ENCODE peak calls at places on chromosomes 11 and 22, in four cellular contexts. G is heart left ventricle, J is choroid plexus epithelial cell, Q is spleen. W is an unnamed sample.

GRCh38 chr11:100789500-100789899 is 102.4 kb downstream of the ARHGAP42 start:
- DNase-seq in Q (no peak), J (no peak), G (peak; percentile 46), W (no peak)

GRCh38 chr22:30267382-30268302 is 991 bp upstream of the OSM start:
- DNase-seq in Q (peak; percentile 89), G (no peak), J (no peak), W (no peak)

GRCh38 chr11:69704508-69705245 is 855 bp upstream of the FGF19 start:
- DNase-seq in G (no peak), J (peak; percentile 20), Q (peak; percentile 48), W (no peak)

GRCh38 chr11:120929664-120930154 is 94.2 kb upstream of the TBCEL start:
- DNase-seq in J (peak; percentile 62), Q (no peak), G (peak; percentile 22), W (peak; percentile 75)

GRCh38 chr11:120186799-120187591 is 23.8 kb upstream of the OAF start:
- DNase-seq in J (no peak), Q (peak; percentile 59), G (peak; percentile 52), W (no peak)

GRCh38 chr11:17014321-17014773 is at the start of gene PLEKHA7:
- DNase-seq in J (no peak), G (no peak), Q (peak; percentile 68), W (no peak)

GRCh38 chr11:74085542-74085892 is 76.6 kb upstream of the UCP3 start:
- DNase-seq in J (peak; percentile 70), G (no peak), Q (no peak), W (no peak)

GRCh38 chr11:57515332-57516060 is at the start of gene SLC43A1:
- DNase-seq in Q (peak; percentile 85), G (peak; percentile 56), J (peak; percentile 67), W (peak; percentile 81)

GRCh38 chr11:134229131-134229790 is 4.8 kb downstream of the VPS26B start:
- DNase-seq in J (no peak), Q (no peak), G (no peak), W (no peak)

GRCh38 chr11:117238221-117238620 is 5.8 kb downstream of the RNF214 start:
- DNase-seq in Q (no peak), J (no peak), G (no peak), W (no peak)

GRCh38 chr11:95229199-95230053 is 1.6 kb downstream of the SESN3 start:
- DNase-seq in J (peak; percentile 56), Q (peak; percentile 68), G (no peak), W (peak; percentile 65)

GRCh38 chr11:125275905-125276634 is 111.5 kb downstream of the PKNOX2 start:
- DNase-seq in G (no peak), Q (no peak), J (peak; percentile 17), W (no peak)

GRCh38 chr11:606245-606644 is 9.5 kb downstream of the IRF7 start:
- DNase-seq in J (peak; percentile 31), Q (no peak), G (peak; percentile 71), W (no peak)

GRCh38 chr11:130622126-130622525 is 173.7 kb downstream of the ADAMTS15 start:
- DNase-seq in G (no peak), J (no peak), Q (no peak), W (no peak)

GRCh38 chr22:40383905-40384304 is 13.5 kb downstream of the SGSM3 start:
- DNase-seq in G (no peak), Q (no peak), J (peak; percentile 80), W (no peak)

GRCh38 chr11:2211113-2211971 is 39.7 kb upstream of the TH start:
- DNase-seq in J (no peak), G (peak; percentile 5), Q (peak; percentile 61), W (no peak)

GRCh38 chr11:33478111-33478573 is 221.0 kb downstream of the HIPK3 start:
- DNase-seq in G (no peak), J (peak; percentile 50), Q (no peak), W (no peak)

GRCh38 chr22:48256041-48256739 is 1493.7 kb downstream of the TBC1D22A start:
- DNase-seq in G (no peak), J (no peak), Q (peak; percentile 52), W (no peak)

GRCh38 chr11:126231725-126232459 is 20.3 kb downstream of the FAM118B start:
- DNase-seq in Q (no peak), G (no peak), J (peak; percentile 73), W (no peak)

GRCh38 chr11:77029829-77030228 is 4.4 kb upstream of the B3GNT6 start:
- DNase-seq in G (no peak), J (no peak), Q (no peak), W (no peak)

GRCh38 chr11:113213549-113213948 is 100.8 kb upstream of the TTC12 start:
- DNase-seq in Q (no peak), J (no peak), G (no peak), W (no peak)

GRCh38 chr11:122769126-122769780 is 69.0 kb upstream of the CRTAM start:
- DNase-seq in G (no peak), J (peak; percentile 42), Q (no peak), W (no peak)

DNA sequence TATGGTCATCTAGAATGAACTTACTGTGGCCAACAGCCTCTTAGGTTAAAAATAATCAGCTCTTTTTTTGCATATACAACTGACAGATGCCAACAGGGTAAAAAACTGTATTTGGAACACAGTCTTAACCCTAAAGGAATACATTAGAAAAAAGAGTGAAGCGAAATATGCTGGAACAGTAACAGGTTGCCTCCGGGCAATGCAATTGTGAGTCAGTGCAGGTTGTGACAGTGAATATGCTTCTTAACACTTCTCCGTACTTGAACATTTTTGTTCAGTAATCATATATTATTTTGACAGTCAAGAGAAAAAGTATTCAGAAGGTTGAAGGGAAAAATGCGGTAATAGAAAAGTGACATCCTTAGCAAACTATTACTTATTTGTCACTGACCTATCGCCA is 98.5 kb downstream of the DBX1 start:
- DNase-seq in Q (no peak), G (no peak), J (no peak), W (no peak)
- H3K4me3 ChIP-seq in Q (no peak overlapping the region), G (no peak overlapping the region), J (no peak overlapping the region), W (no peak overlapping the region)

GRCh38 chr11:32333335-32333991 is 101.9 kb downstream of the WT1 start:
- DNase-seq in G (peak; percentile 49), J (peak; percentile 71), Q (peak; percentile 78), W (no peak)
- H3K4me3 ChIP-seq in G (peak overlapping the region; percentile 59), J (peak overlapping the region; percentile 59), Q (peak overlapping the region; percentile 33), W (no peak overlapping the region)

DNA sequence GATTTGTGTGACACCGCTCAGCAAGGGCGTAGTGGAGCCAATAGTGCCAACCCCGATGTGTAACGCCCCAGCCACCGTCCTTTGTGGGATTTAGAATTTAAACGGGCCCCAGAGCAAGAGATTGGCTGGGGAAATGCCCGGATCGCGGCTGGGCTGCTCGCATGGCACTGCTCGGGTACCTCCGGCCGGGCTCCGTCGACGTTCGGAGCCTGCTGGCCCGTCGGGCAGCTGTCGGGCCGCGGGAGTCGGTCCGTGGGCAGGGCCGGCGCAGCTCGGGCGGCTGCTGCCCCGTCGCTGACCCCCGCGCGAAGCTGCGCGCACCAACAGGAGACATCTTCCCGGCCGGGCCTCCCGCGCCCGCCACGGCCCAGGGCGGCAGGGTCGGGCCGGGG is 1.4 kb upstream of the KDM2A start:
- DNase-seq in G (peak; percentile 21), J (peak; percentile 41), Q (peak; percentile 90), W (no peak)
- H3K4me3 ChIP-seq in G (peak overlapping the region; percentile 98), J (peak overlapping the region; percentile 56), Q (peak overlapping the region; percentile 67), W (peak overlapping the region; percentile 52)

GRCh38 chr22:36462475-36462790 is 19.0 kb downstream of the TXN2 start:
- DNase-seq in J (no peak), G (no peak), Q (no peak), W (no peak)

GRCh38 chr22:36464715-36465231 is 16.7 kb downstream of the TXN2 start:
- DNase-seq in J (no peak), G (no peak), Q (no peak), W (no peak)

GRCh38 chr22:36463783-36464184 is 17.7 kb downstream of the TXN2 start:
- DNase-seq in G (peak; percentile 81), J (no peak), Q (peak; percentile 90), W (no peak)

GRCh38 chr22:36460202-36460601 is 21.2 kb downstream of the TXN2 start:
- DNase-seq in Q (no peak), G (no peak), J (no peak), W (no peak)

GRCh38 chr22:36461665-36462474 is 19.6 kb downstream of the TXN2 start:
- DNase-seq in G (peak; percentile 61), J (peak; percentile 85), Q (no peak), W (no peak)
- H3K4me3 ChIP-seq in G (no peak overlapping the region), J (no peak overlapping the region), Q (no peak overlapping the region), W (no peak overlapping the region)

W was measured in Karpas-422.